ENCODE peak calls at places on chromosomes 4 and X, in seven cellular contexts. Y is iPS DF 6.9, I is H7, B is thoracic aorta, P is AG09309, X is Peyer's patch, W is H1. G is an unnamed sample.

GRCh38 chr4:165905405-165906027 is 32.5 kb downstream of the TLL1 start:
- DNase-seq in Y (no peak), I (no peak), B (no peak), P (no peak), X (no peak), W (no peak), G (no peak)

GRCh38 chr4:3108211-3108610 is 33.7 kb downstream of the HTT start:
- DNase-seq in Y (no peak), I (no peak), B (no peak), P (peak), X (no peak), W (no peak), G (no peak)

GRCh38 chrX:11363069-11363594 is 69.9 kb downstream of the AMELX start:
- DNase-seq in Y (no peak), I (no peak), B (no peak), P (no peak), X (peak), W (no peak), G (no peak)

GRCh38 chrX:150036181-150036580 is 97.9 kb upstream of the EOLA2 start:
- DNase-seq in Y (no peak), I (no peak), B (peak), P (no peak), X (no peak), W (no peak), G (peak)

GRCh38 chr4:1726146-1726934 is 5.0 kb downstream of the TACC3 start:
- DNase-seq in Y (peak), I (peak), B (peak), P (no peak), X (peak), W (peak), G (peak)

GRCh38 chr4:186078977-186079697 is 10.2 kb downstream of the TLR3 start:
- DNase-seq in Y (no peak), I (peak), B (no peak), P (no peak), X (no peak), W (no peak), G (no peak)

GRCh38 chr4:40432504-40432903 is 97.4 kb downstream of the CHRNA9 start:
- DNase-seq in Y (no peak), I (no peak), B (no peak), P (no peak), X (no peak), W (no peak), G (no peak)

GRCh38 chrX:32673193-32673592 is 538.2 kb downstream of the DMD start:
- DNase-seq in Y (peak), I (peak), B (no peak), P (no peak), X (no peak), W (no peak), G (no peak)

GRCh38 chr4:22552802-22553201 is 36.9 kb upstream of the ADGRA3 start:
- DNase-seq in Y (no peak), I (peak), B (no peak), P (no peak), X (no peak), W (no peak), G (no peak)

GRCh38 chrX:16714504-16714903 is 2.0 kb upstream of the CTPS2 start:
- DNase-seq in Y (no peak), I (no peak), B (no peak), P (no peak), X (no peak), W (no peak), G (no peak)

GRCh38 chr4:140937866-140938265 is 181.7 kb upstream of the TBC1D9 start:
- DNase-seq in Y (no peak), I (no peak), B (no peak), P (peak), X (no peak), W (no peak), G (no peak)
- H3K4me3 ChIP-seq in Y (no peak), I (no peak), B (no peak), P (no peak), X (no peak), W (no peak), G (no peak)

GRCh38 chrX:21374994-21375794 is 976 bp downstream of the CNKSR2 start:
- DNase-seq in Y (no peak), I (peak), B (no peak), P (no peak), X (peak), W (no peak), G (no peak)
- H3K4me3 ChIP-seq in Y (peak), I (peak), B (peak), P (no peak), X (peak), W (peak), G (peak)

GRCh38 chr4:95532305-95532704 is 16.5 kb downstream of the UNC5C start:
- DNase-seq in Y (no peak), I (no peak), B (no peak), P (no peak), X (no peak), W (no peak), G (no peak)

GRCh38 chr4:95536650-95537049 is 12.1 kb downstream of the UNC5C start:
- DNase-seq in Y (no peak), I (no peak), B (no peak), P (no peak), X (no peak), W (no peak), G (no peak)

GRCh38 chr4:95533254-95533653 is 15.5 kb downstream of the UNC5C start:
- DNase-seq in Y (no peak), I (no peak), B (no peak), P (no peak), X (no peak), W (no peak), G (no peak)

GRCh38 chr4:95535180-95535579 is 13.6 kb downstream of the UNC5C start:
- DNase-seq in Y (no peak), I (no peak), B (no peak), P (no peak), X (no peak), W (no peak), G (no peak)

DNA sequence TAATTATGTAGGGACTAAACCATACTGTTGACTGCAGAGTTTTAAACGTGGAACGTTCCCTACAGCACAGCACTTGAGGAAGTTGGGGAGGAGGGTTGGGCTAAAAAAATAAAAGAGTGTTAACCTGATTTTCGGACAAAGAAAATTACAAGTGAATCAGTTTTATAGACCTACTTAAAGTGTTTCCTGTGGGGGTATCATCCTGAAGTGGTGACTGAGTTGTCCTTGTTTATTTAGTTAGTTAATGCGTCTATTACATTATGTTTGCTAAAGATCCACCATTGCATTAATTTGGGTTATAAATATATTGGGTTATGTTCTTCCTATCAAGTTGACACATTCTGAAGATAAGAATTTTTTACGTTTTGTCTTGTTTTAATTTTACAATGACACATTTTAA is 14.7 kb downstream of the UNC5C start:
- DNase-seq in Y (no peak), I (no peak), B (no peak), P (no peak), X (no peak), W (no peak), G (no peak)
- H3K4me3 ChIP-seq in Y (no peak), I (no peak), B (peak), P (no peak), X (no peak), W (no peak), G (no peak)

GRCh38 chrX:71543316-71543715 is 10.4 kb downstream of the OGT start:
- DNase-seq in Y (no peak), I (no peak), B (no peak), P (peak), X (no peak), W (no peak), G (no peak)

GRCh38 chrX:71540801-71541545 is 8.1 kb downstream of the OGT start:
- DNase-seq in Y (no peak), I (no peak), B (no peak), P (no peak), X (no peak), W (no peak), G (no peak)

GRCh38 chrX:71542411-71542810 is 9.5 kb downstream of the OGT start:
- DNase-seq in Y (no peak), I (no peak), B (no peak), P (peak), X (no peak), W (no peak), G (no peak)

GRCh38 chrX:71542825-71543224 is 9.9 kb downstream of the OGT start:
- DNase-seq in Y (no peak), I (no peak), B (no peak), P (no peak), X (no peak), W (no peak), G (no peak)

DNA sequence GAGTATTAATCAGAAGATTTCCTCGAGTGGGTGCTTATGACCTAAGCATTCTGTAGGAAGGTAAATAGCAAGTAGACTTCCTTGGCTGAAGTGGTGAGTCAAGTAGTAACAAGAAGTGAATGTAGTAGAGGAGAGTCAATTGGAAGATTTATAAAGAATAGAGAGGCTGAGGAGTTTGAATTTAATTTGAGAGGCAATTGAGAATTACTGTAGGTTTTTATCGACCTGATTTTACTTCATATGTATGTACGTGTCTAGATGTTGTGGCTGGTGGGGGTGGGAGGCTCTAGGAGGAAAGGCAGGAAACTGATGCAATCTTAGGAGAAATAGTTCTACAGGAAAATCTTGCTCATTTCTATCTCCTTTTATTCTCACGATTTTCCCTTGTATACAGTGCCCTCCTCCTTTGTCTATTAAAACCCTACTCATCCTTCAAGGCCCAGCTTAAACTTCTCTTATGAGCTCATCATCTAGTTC is 8.7 kb downstream of the OGT start:
- DNase-seq in Y (no peak), I (no peak), B (no peak), P (peak), X (no peak), W (no peak), G (no peak)
- H3K4me3 ChIP-seq in Y (no peak), I (no peak), B (peak), P (no peak), X (no peak), W (no peak), G (no peak)

GRCh38 chrX:18566748-18567147 is 105.2 kb downstream of the RS1 start:
- DNase-seq in Y (no peak), I (no peak), B (no peak), P (no peak), X (no peak), W (no peak), G (no peak)

GRCh38 chrX:18561020-18561419 is 110.9 kb downstream of the RS1 start:
- DNase-seq in Y (no peak), I (no peak), B (no peak), P (no peak), X (no peak), W (no peak), G (no peak)

GRCh38 chrX:18565727-18566126 is 106.2 kb downstream of the RS1 start:
- DNase-seq in Y (no peak), I (no peak), B (no peak), P (no peak), X (no peak), W (no peak), G (no peak)
- H3K4me3 ChIP-seq in Y (no peak), I (no peak), B (no peak), P (no peak), X (no peak), W (no peak), G (no peak)